ENCODE peak calls at places on chromosome 10, in seven cellular contexts. C is GM12865, N is choroid plexus epithelial cell, G is IMR-90, I is astrocyte of the cerebellum, K is fibroblast of lung, M is psoas muscle. P is an unnamed sample.

GRCh38 chr10:78248651-78249464 is 215.2 kb downstream of the RPS24 start:
- DNase-seq in I (peak; percentile 96), K (peak; percentile 88), G (peak; percentile 82), M (no peak), C (no peak), N (peak; percentile 46), P (peak; percentile 96)

GRCh38 chr10:25104441-25104840 is 70.4 kb upstream of the GPR158 start:
- DNase-seq in C (no peak), N (no peak), I (no peak), G (no peak), K (no peak), M (no peak), P (no peak)

GRCh38 chr10:85888004-85888403 is 478.6 kb downstream of the GRID1 start:
- DNase-seq in N (no peak), I (no peak), G (no peak), C (no peak), K (no peak), M (no peak), P (no peak)

GRCh38 chr10:69065406-69066361 is 22.2 kb upstream of the SRGN start:
- DNase-seq in I (no peak), M (no peak), G (peak; percentile 80), N (peak; percentile 92), C (peak; percentile 88), K (peak; percentile 65), P (peak; percentile 68)

GRCh38 chr10:94349327-94349726 is 13.4 kb downstream of the NOC3L start:
- DNase-seq in G (no peak), N (peak; percentile 29), C (no peak), I (no peak), K (no peak), M (no peak), P (peak; percentile 31)

GRCh38 chr10:80464557-80465466 is 10.7 kb downstream of the TSPAN14 start:
- DNase-seq in C (no peak), K (peak; percentile 59), I (no peak), N (no peak), G (peak; percentile 45), M (peak; percentile 75), P (peak; percentile 53)

GRCh38 chr10:129057856-129058663 is 409.0 kb upstream of the MGMT start:
- DNase-seq in M (no peak), I (no peak), N (no peak), K (no peak), G (no peak), C (peak; percentile 74), P (no peak)

GRCh38 chr10:98414932-98415709 is at the start of gene PYROXD2:
- DNase-seq in N (peak; percentile 95), M (peak; percentile 95), G (peak; percentile 88), C (peak; percentile 48), K (peak; percentile 91), I (peak; percentile 59), P (peak; percentile 94)

GRCh38 chr10:109892087-109892486 is 31.2 kb downstream of the XPNPEP1 start:
- DNase-seq in N (no peak), M (no peak), G (no peak), I (no peak), C (no peak), K (peak; percentile 70), P (no peak)

GRCh38 chr10:88592425-88592824 is 5.9 kb downstream of the LIPJ start:
- DNase-seq in G (no peak), I (no peak), N (no peak), K (no peak), C (no peak), M (no peak), P (no peak)

GRCh38 chr10:18594574-18595156 is 56.7 kb downstream of the NSUN6 start:
- DNase-seq in I (no peak), M (no peak), G (no peak), C (no peak), N (peak; percentile 23), K (no peak), P (no peak)

GRCh38 chr10:18601321-18601720 is 50.1 kb downstream of the NSUN6 start:
- DNase-seq in C (no peak), M (no peak), K (no peak), I (no peak), N (no peak), G (no peak), P (no peak)

GRCh38 chr10:18599392-18599791 is 52.0 kb downstream of the NSUN6 start:
- DNase-seq in M (no peak), C (no peak), N (no peak), K (no peak), G (no peak), I (no peak), P (no peak)
- H3K4me3 ChIP-seq in M (no peak overlapping the region), C (no peak overlapping the region), N (no peak overlapping the region), K (no peak overlapping the region), G (no peak overlapping the region), I (no peak overlapping the region), P (no peak overlapping the region)

GRCh38 chr10:71272122-71272771 is 46.8 kb upstream of the SLC29A3 start:
- DNase-seq in M (no peak), G (peak; percentile 80), N (peak; percentile 41), I (no peak), C (no peak), K (peak; percentile 82), P (peak; percentile 68)

GRCh38 chr10:71277914-71278665 is 41.0 kb upstream of the SLC29A3 start:
- DNase-seq in C (no peak), I (no peak), K (no peak), M (no peak), G (no peak), N (no peak), P (no peak)

GRCh38 chr10:71276873-71277272 is 42.2 kb upstream of the SLC29A3 start:
- DNase-seq in G (no peak), I (no peak), N (no peak), C (no peak), M (no peak), K (no peak), P (no peak)

GRCh38 chr10:71273506-71273905 is 45.6 kb upstream of the SLC29A3 start:
- DNase-seq in G (no peak), C (no peak), K (no peak), M (no peak), N (no peak), I (no peak), P (no peak)

GRCh38 chr10:71274901-71275796 is 43.9 kb upstream of the SLC29A3 start:
- DNase-seq in M (no peak), K (no peak), I (peak; percentile 37), N (peak; percentile 50), G (no peak), C (no peak), P (no peak)
- TF ChIP-seq CTCF in M (no peak), K (no peak), I (no peak), N (no peak), G (no peak), C (no peak), P (no peak)

GRCh38 chr10:65993451-65993850 is 932.4 kb upstream of the LRRTM3 start:
- DNase-seq in G (no peak), M (no peak), C (no peak), I (no peak), K (no peak), N (no peak), P (no peak)
- H3K4me3 ChIP-seq in G (no peak overlapping the region), M (no peak overlapping the region), C (no peak overlapping the region), I (no peak overlapping the region), K (no peak overlapping the region), N (no peak overlapping the region), P (no peak overlapping the region)

DNA sequence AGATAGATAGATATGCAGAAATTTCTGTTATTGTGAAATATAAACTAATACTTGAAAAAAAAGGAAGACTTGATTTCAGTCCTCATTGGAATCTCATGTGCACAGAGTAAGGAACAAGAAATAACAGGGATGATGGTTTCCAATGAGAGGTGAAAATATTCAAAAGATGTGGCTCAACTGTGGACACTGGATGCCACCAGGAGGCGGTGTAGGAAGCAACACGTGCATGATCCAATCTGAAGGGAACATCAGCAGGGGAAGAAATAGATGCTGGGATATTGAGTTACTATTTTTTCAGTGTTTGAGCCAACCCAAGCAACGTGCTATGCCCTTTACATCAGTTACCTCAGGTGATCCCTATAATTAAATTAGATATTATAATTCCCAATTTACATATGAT is 710.8 kb upstream of the LRRTM3 start:
- DNase-seq in I (no peak), G (peak; percentile 0), N (peak; percentile 1), C (peak; percentile 2), M (no peak), K (no peak), P (no peak)
- TF ChIP-seq CTCF in I (no peak), G (peak; percentile 23), N (peak; percentile 7), C (peak; percentile 24), M (no peak), K (no peak), P (no peak)

DNA sequence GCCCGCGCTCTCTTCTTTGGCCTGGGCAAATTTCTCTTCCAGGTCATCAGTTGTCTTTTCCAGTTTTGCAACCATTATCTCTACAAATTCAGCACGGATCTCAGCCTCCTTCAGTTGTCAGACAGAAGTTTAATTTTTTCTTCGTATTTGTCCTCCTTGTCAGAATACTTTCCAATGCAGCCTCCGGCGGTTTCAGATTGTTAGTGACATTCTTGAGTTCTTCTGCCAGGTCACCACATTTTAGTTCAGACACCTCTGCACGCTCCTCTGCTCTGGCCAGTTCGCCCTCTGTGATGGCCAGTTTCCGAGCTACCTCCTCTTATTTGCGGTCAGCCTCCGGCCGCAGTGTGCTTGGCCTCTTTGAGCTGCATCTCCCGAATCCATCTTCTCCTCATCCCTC is 32.8 kb upstream of the CPN1 start:
- DNase-seq in G (no peak), K (no peak), N (no peak), M (no peak), I (no peak), C (no peak), P (no peak)
- H3K4me3 ChIP-seq in G (no peak overlapping the region), K (no peak overlapping the region), N (no peak overlapping the region), M (no peak overlapping the region), I (no peak overlapping the region), C (no peak overlapping the region), P (no peak overlapping the region)

DNA sequence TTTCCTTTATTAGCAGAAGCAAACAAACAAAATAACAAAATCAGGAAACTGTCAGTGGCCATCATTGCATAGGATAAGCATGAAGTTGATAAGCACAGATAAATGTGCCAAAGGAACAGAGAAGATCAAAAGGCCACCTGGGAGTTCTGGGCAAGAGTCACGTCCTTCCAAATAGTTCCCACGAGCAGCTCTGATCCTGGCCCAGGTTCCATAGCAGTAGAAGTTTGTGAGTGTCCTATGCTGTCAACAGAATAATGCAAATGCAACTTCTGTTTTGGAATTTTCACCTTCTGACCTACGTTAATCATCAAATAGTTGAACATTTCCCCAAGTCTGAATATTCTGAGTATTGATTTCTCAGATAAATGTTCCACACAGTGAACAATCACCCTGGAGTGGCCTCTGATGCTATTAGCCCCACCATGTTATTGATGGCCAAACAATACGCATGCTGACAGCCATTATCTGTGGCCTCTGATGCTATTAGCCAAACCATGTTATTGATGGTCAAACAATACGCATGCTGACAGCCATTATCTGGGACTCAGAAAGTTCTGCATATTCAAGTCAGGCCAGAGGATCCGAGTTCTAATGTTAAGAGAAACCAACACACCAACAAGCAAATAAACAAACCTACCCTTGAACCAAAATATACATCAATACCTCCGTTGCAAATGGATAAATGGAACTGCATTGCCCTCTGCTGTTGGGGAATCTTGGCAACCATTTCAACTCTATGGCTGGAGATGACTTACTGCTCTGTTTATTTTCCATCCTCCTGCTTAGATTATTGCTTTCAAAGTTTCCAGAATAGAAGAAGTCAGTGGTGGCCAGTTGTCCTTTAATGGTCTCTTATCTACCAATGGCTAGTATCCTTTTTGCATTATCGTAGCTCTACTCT is 63.3 kb downstream of the MRC1 start:
- DNase-seq in K (peak; percentile 10), I (peak; percentile 6), G (peak; percentile 21), N (peak; percentile 63), C (peak; percentile 23), M (no peak), P (peak; percentile 27)
- TF ChIP-seq CTCF in K (peak; percentile 18), I (peak; percentile 38), G (peak; percentile 39), N (peak; percentile 64), C (peak; percentile 37), M (peak; percentile 57), P (peak; percentile 48)